ENCODE peak calls at places on chromosomes 13 and 19, in six cellular contexts. T, N, A, X, V and K are unnamed samples.

GRCh38 chr19:51808333-51808986 is 13.5 kb downstream of the FPR3 start:
- DNase-seq in V (no peak), T (no peak), X (no peak), A (no peak), N (no peak), K (no peak)

GRCh38 chr19:42148270-42148669 is 16.0 kb upstream of the POU2F2 start:
- DNase-seq in V (no peak), T (no peak), X (no peak), A (no peak), N (no peak), K (no peak)

GRCh38 chr13:100789025-100789424 is 114.4 kb upstream of the TMTC4 start:
- DNase-seq in N (no peak), A (no peak), X (no peak), V (no peak), T (no peak), K (no peak)

GRCh38 chr13:77521194-77521593 is 14.3 kb upstream of the SCEL start:
- DNase-seq in N (no peak), A (no peak), X (no peak), T (no peak), V (no peak), K (no peak)

GRCh38 chr13:51451467-51452390 is 1.1 kb downstream of the INTS6 start:
- DNase-seq in N (peak; percentile 68), T (peak; percentile 75), X (peak; percentile 84), V (peak; percentile 92), A (peak; percentile 70), K (peak; percentile 96)

GRCh38 chr13:58343081-58343480 is 711.5 kb downstream of the PCDH17 start:
- DNase-seq in T (no peak), A (no peak), V (no peak), X (no peak), N (no peak), K (no peak)

GRCh38 chr13:110818747-110819146 is 96.1 kb downstream of the ANKRD10 start:
- DNase-seq in X (no peak), T (no peak), A (no peak), V (no peak), N (no peak), K (no peak)

GRCh38 chr13:76016799-76017198 is 380.7 kb downstream of the LMO7 start:
- DNase-seq in T (no peak), N (no peak), A (no peak), X (no peak), V (peak; percentile 87), K (no peak)

GRCh38 chr19:3986260-3987041 is 1.2 kb upstream of the EEF2 start:
- DNase-seq in T (no peak), X (no peak), A (peak; percentile 53), V (peak; percentile 81), N (no peak), K (peak; percentile 61)